ENCODE peak calls at places on chromosomes 7 and 10, in nine cellular contexts. T, H, A, N, O, U, K, M and C are unnamed samples.

GRCh38 chr10:68595513-68595912 is 35.4 kb downstream of the TET1 start:
- DNase-seq in T (no peak), K (no peak), N (no peak), M (peak), O (peak), U (no peak), H (no peak), A (no peak), C (no peak)

GRCh38 chr7:141460781-141461715 is 90.2 kb upstream of the AGK start:
- DNase-seq in N (no peak), O (no peak), K (no peak), U (no peak), A (no peak), T (no peak), M (no peak), H (no peak), C (no peak)

GRCh38 chr7:138863931-138864330 is 65.9 kb upstream of the ATP6V0A4 start:
- DNase-seq in M (no peak), T (no peak), N (no peak), A (no peak), U (no peak), O (no peak), K (no peak), H (no peak), C (no peak)

GRCh38 chr7:95311389-95311788 is 12.9 kb downstream of the PON1 start:
- DNase-seq in T (no peak), N (no peak), U (no peak), K (no peak), O (no peak), H (no peak), A (no peak), M (no peak), C (no peak)

GRCh38 chr10:32410569-32410968 is 35.4 kb upstream of the CCDC7 start:
- DNase-seq in M (no peak), H (no peak), A (no peak), U (no peak), N (no peak), O (no peak), T (no peak), K (no peak), C (no peak)

GRCh38 chr10:30701471-30702173 is 72.1 kb upstream of the LYZL2 start:
- DNase-seq in H (no peak), T (no peak), M (no peak), N (peak), O (peak), K (no peak), U (no peak), A (no peak), C (peak)

GRCh38 chr10:62268027-62268398 is 631 bp downstream of the RTKN2 start:
- DNase-seq in T (no peak), U (no peak), A (no peak), N (no peak), M (no peak), H (peak), O (no peak), K (no peak), C (peak)

GRCh38 chr7:95963446-95963990 is 191.2 kb downstream of the DYNC1I1 start:
- DNase-seq in A (no peak), K (no peak), O (no peak), N (no peak), T (no peak), H (no peak), U (no peak), M (no peak), C (no peak)

GRCh38 chr10:124740374-124741280 is 3.6 kb downstream of the FAM53B start:
- DNase-seq in M (peak), T (no peak), A (peak), U (peak), O (peak), H (peak), N (peak), K (peak), C (peak)

GRCh38 chr10:8758029-8758428 is 703.5 kb downstream of the GATA3 start:
- DNase-seq in K (no peak), O (no peak), N (no peak), U (no peak), A (no peak), T (no peak), M (no peak), H (no peak), C (no peak)

GRCh38 chr7:47653550-47654351 is 71.8 kb upstream of the TNS3 start:
- DNase-seq in H (no peak), O (peak), U (no peak), K (no peak), T (no peak), N (peak), M (peak), A (no peak), C (no peak)

DNA sequence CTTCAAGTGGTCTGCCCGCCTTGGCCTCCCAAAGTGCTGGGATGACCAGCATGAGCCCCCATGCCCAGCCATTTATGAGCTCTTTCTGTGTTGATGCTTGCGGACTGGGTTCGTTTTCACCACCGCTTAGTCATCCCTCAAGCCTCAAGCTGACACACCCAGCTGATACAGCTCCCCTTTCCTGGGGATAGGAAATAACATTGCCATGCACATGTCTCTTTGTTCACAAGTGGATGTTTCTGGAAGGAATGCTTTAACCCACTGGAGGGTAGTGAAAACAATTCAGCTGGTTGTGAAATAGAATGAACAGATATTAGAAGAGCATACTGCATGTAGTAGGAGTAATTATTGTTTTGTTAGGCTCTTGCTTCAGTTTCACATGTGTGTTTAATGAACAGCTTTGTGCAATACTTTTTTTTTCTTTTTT is 8.5 kb upstream of the METTL27 start:
- DNase-seq in N (peak), O (peak), M (no peak), T (peak), K (no peak), U (peak), H (no peak), A (no peak), C (no peak)
- H3K4me3 ChIP-seq in N (no peak), O (no peak), M (no peak), T (no peak), K (no peak), U (no peak), H (no peak), A (no peak), C (no peak)

GRCh38 chr10:26803849-26804248 is 56.9 kb downstream of the ABI1 start:
- DNase-seq in A (no peak), H (no peak), K (no peak), O (no peak), M (no peak), U (no peak), N (no peak), T (no peak), C (no peak)

GRCh38 chr10:26806557-26806956 is 54.2 kb downstream of the ABI1 start:
- DNase-seq in H (no peak), N (no peak), M (no peak), U (no peak), O (no peak), K (no peak), A (no peak), T (no peak), C (no peak)

GRCh38 chr10:26807532-26807931 is 53.2 kb downstream of the ABI1 start:
- DNase-seq in K (no peak), U (no peak), O (no peak), N (no peak), M (no peak), T (no peak), A (no peak), H (no peak), C (no peak)

GRCh38 chr10:26804418-26805393 is 56.1 kb downstream of the ABI1 start:
- DNase-seq in K (no peak), N (no peak), T (no peak), M (no peak), U (no peak), O (no peak), A (no peak), H (no peak), C (no peak)

DNA sequence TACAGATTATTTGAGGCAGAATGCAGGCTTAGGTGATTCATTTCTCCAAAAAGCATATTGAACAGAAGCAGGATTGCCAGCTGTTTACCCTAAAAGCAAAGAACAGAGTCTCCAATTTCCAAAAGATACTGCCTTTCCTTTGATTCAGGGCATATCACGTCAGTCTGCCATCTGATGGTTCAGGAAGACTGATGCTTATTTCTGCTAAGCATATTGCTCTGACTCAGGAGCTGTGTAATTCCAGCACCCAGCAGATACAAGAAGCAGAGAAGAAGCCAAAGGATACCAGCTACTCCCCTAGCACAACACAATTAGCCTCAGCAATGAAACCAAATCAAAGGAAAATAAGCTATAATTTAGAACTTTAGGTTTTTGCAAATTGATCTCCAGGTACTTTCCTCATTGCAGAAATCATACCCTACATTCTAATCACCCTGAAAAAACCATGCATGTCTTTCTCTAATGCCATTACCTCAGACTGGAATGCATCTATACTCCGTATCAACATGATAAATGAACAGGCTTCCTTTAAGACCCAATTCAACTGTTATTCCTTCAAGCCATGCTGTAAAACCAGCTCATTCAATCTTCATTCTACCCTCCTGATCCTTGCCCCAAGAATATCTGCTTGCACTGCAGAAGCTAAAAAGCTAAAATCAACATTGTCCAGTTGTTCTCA is 55.1 kb downstream of the ABI1 start:
- DNase-seq in T (peak), O (no peak), U (no peak), A (no peak), H (no peak), N (peak), M (no peak), K (no peak), C (no peak)
- H3K27ac ChIP-seq in T (no peak), O (no peak), U (no peak), A (no peak), H (no peak), N (no peak), M (no peak), K (no peak), C (no peak)

DNA sequence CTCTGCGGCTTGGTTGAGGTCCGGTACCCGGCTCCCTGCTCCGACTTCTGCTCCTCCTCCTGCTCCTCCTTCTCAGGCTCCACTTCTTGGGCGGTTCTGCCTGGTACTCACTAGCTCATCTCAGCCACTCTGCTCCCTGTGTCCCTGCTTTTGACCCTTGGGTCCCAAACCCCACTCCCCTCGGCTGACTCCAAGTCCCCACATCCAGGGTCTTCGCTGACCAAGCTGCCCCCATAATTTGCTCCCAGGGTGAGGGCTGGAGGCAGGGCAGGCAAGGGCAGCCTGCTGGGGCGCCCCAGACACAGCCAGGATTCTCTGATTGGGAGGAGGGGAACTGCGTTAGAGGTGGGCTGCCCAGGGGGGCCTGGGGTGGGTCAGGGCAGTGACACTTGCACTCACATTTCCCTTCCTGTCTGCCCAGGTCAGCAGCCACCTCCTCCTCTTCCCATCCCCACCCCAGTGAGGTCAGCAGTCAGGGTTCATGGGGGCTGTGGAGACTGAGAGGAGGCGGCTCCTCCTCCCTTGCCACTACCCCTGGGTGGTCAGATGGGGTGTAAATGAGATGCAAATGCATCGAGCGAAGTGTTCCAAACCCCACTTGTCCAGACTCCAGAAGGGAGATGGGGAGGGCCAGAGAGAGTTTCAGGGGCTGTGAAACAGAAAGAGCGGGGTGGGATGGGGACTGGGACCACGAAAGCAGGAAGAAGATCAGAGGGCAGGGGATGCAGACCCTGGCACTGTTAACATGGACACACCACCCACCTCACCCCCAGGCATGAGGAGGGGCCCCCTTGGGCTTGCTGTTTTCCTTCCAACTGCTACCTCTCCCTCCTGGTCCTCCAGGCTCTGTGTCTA is 2.1 kb downstream of the SMARCD3 start:
- DNase-seq in M (peak), N (no peak), K (no peak), O (no peak), T (no peak), H (no peak), U (no peak), A (peak), C (no peak)
- H3K4me3 ChIP-seq in M (peak), N (no peak), K (no peak), O (no peak), T (peak), H (peak), U (no peak), A (peak), C (peak)

GRCh38 chr10:98921381-98921780 is 314.3 kb downstream of the HPSE2 start:
- DNase-seq in T (no peak), H (no peak), M (no peak), N (no peak), U (no peak), O (no peak), A (no peak), K (no peak), C (peak)
- H3K27ac ChIP-seq in T (no peak), H (no peak), M (no peak), N (peak), U (no peak), O (no peak), A (no peak), K (no peak), C (peak)

GRCh38 chr7:123319911-123320310 is 120.1 kb upstream of the SLC13A1 start:
- DNase-seq in O (no peak), N (no peak), U (no peak), K (no peak), H (no peak), T (no peak), M (no peak), A (no peak), C (no peak)

GRCh38 chr7:123314886-123315285 is 115.1 kb upstream of the SLC13A1 start:
- DNase-seq in O (no peak), A (peak), U (no peak), H (no peak), T (no peak), K (no peak), M (no peak), N (no peak), C (no peak)
- H3K4me3 ChIP-seq in O (no peak), A (no peak), U (no peak), H (no peak), T (no peak), K (no peak), M (no peak), N (no peak), C (no peak)